ENCODE peak calls at places on chromosomes 2 and 18, in four cellular contexts. M is SK-N-SH, S is K562, L is H1. W is an unnamed sample.

GRCh38 chr2:73927344-73927743 is 664 bp downstream of the DGUOK start:
- DNase-seq in M (no peak), S (no peak), L (no peak), W (no peak)

GRCh38 chr2:239276813-239277193 is 124.0 kb downstream of the HDAC4 start:
- DNase-seq in L (no peak), M (no peak), S (no peak), W (no peak)

GRCh38 chr2:127906206-127906926 is 20.6 kb upstream of the AMMECR1L start:
- DNase-seq in L (no peak), S (peak), M (no peak), W (peak)

GRCh38 chr18:79394438-79395307 is 1.1 kb upstream of the NFATC1 start:
- DNase-seq in S (no peak), M (no peak), L (no peak), W (peak)

GRCh38 chr18:36688020-36688965 is 140.5 kb downstream of the TPGS2 start:
- DNase-seq in S (peak), L (no peak), M (peak), W (peak)

GRCh38 chr2:136582631-136583205 is 182.6 kb upstream of the THSD7B start:
- DNase-seq in M (no peak), S (peak), L (no peak), W (peak)

GRCh38 chr2:4914551-4914950 is 777.6 kb upstream of the SOX11 start:
- DNase-seq in S (no peak), L (no peak), M (no peak), W (no peak)

GRCh38 chr18:35117951-35118411 is 76.8 kb downstream of the MAPRE2 start:
- DNase-seq in S (no peak), M (no peak), L (no peak), W (no peak)

GRCh38 chr2:173077506-173078177 is 2.0 kb downstream of the MAP3K20 start:
- DNase-seq in L (no peak), S (peak), M (no peak), W (no peak)

GRCh38 chr2:74317696-74318095 is 25.5 kb downstream of the SLC4A5 start:
- DNase-seq in M (no peak), S (no peak), L (no peak), W (no peak)

GRCh38 chr2:9002637-9003365 is 683 bp downstream of the MBOAT2 start:
- DNase-seq in S (no peak), M (peak), L (no peak), W (peak)

GRCh38 chr2:241011296-241011600 is 12.8 kb downstream of the SNED1 start:
- DNase-seq in M (no peak), S (no peak), L (no peak), W (no peak)

GRCh38 chr2:101998556-101999121 is 6.9 kb downstream of the IL1R2 start:
- DNase-seq in L (no peak), S (no peak), M (no peak), W (no peak)

GRCh38 chr2:45856391-45857055 is 205.0 kb downstream of the PRKCE start:
- DNase-seq in M (no peak), L (no peak), S (no peak), W (no peak)

GRCh38 chr2:27638023-27638637 is 9.3 kb downstream of the GPN1 start:
- DNase-seq in S (no peak), L (no peak), M (no peak), W (no peak)

GRCh38 chr2:230162981-230163380 is 56.8 kb downstream of the SP110 start:
- DNase-seq in M (no peak), S (no peak), L (no peak), W (no peak)

GRCh38 chr2:209772316-209772715 is 684 bp downstream of the UNC80 start:
- DNase-seq in M (peak), S (no peak), L (no peak), W (no peak)

GRCh38 chr2:68453761-68454360 is 13.2 kb downstream of the FBXO48 start:
- DNase-seq in M (no peak), S (no peak), L (no peak), W (no peak)

GRCh38 chr2:126568734-126569133 is 87.2 kb upstream of the GYPC start:
- DNase-seq in M (no peak), S (no peak), L (no peak), W (no peak)

GRCh38 chr2:128754246-128754724 is 435.6 kb upstream of the HS6ST1 start:
- DNase-seq in S (no peak), L (no peak), M (peak), W (no peak)

GRCh38 chr2:58569460-58570185 is 328.5 kb upstream of the FANCL start:
- DNase-seq in L (no peak), S (no peak), M (no peak), W (no peak)

GRCh38 chr18:2971741-2972552 is 41.0 kb downstream of the LPIN2 start:
- DNase-seq in M (no peak), L (no peak), S (no peak), W (no peak)

GRCh38 chr2:179692610-179693009 is 168.8 kb downstream of the ZNF385B start:
- DNase-seq in S (no peak), L (no peak), M (no peak), W (no peak)

GRCh38 chr2:9844036-9844483 is 786 bp downstream of the TAF1B start:
- DNase-seq in M (no peak), S (no peak), L (no peak), W (no peak)

GRCh38 chr18:25289040-25289631 is 62.8 kb downstream of the ZNF521 start:
- DNase-seq in S (no peak), L (no peak), M (no peak), W (no peak)

GRCh38 chr2:54206596-54206995 is 49.4 kb downstream of the TSPYL6 start:
- DNase-seq in S (peak), L (no peak), M (peak), W (no peak)

GRCh38 chr18:26768388-26768787 is 97.1 kb downstream of the AQP4 start:
- DNase-seq in M (no peak), S (no peak), L (no peak), W (no peak)

GRCh38 chr18:54060343-54061005 is 164.0 kb downstream of the MBD2 start:
- DNase-seq in S (no peak), M (no peak), L (no peak), W (no peak)

GRCh38 chr2:101677657-101678056 is 19.9 kb upstream of the MAP4K4 start:
- DNase-seq in S (no peak), M (no peak), L (no peak), W (no peak)

GRCh38 chr18:49061239-49061905 is 110.6 kb upstream of the SMAD7 start:
- DNase-seq in S (no peak), M (peak), L (no peak), W (no peak)

GRCh38 chr2:27509326-27509725 is 12.7 kb downstream of the GCKR start:
- DNase-seq in M (no peak), L (no peak), S (no peak), W (no peak)

GRCh38 chr2:213247566-213247965 is 36.7 kb upstream of the SPAG16 start:
- DNase-seq in L (no peak), S (no peak), M (no peak), W (no peak)

GRCh38 chr2:127107622-127107999 is 657 bp upstream of the BIN1 start:
- DNase-seq in M (no peak), L (no peak), S (no peak), W (no peak)

GRCh38 chr2:165627463-165627862 is 158.0 kb downstream of the CSRNP3 start:
- DNase-seq in L (no peak), S (no peak), M (no peak), W (no peak)

GRCh38 chr18:5895300-5895885 is at the start of gene TMEM200C:
- DNase-seq in M (peak), L (no peak), S (no peak), W (peak)

GRCh38 chr2:43839776-43840564 is 1.2 kb downstream of the ABCG8 start:
- DNase-seq in S (peak), M (no peak), L (no peak), W (no peak)

GRCh38 chr2:43838560-43839267 is at the start of the genes ABCG5 and ABCG8:
- DNase-seq in S (no peak), M (no peak), L (no peak), W (no peak)

GRCh38 chr2:43842866-43843226 is 4.1 kb downstream of the ABCG8 start:
- DNase-seq in L (no peak), M (no peak), S (no peak), W (no peak)

GRCh38 chr2:43841949-43842865 is 3.4 kb downstream of the ABCG8 start:
- DNase-seq in M (no peak), L (no peak), S (peak), W (no peak)

DNA sequence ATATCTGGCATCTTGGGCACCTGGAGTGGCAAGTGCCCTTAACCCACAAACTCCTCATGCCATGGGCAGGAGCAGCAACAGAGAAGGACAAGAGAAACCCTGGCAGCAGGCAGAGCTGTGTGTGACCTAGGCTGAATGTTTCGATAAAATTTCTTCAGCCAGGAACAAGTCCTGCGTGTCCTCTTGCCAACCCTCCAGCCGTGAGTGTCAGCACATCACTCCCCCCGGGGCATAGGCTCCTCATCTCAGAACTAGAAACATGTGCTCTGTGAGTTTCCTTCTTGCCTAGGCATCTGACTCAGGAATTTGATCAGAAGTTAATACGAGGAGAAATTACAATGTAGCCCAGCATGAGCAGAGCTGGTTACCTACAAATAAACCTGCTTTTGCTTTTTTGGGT is 2.2 kb downstream of the ABCG8 start:
- DNase-seq in S (peak), L (no peak), M (no peak), W (no peak)
- TF ChIP-seq TEAD4 in S (no peak), L (no peak), M (no peak), W (no peak)

GRCh38 chr2:1856481-1856880 is 112.2 kb upstream of the PXDN start:
- DNase-seq in M (no peak), S (no peak), L (no peak), W (no peak)

GRCh38 chr2:1856922-1857321 is 112.6 kb upstream of the PXDN start:
- DNase-seq in M (no peak), S (peak), L (no peak), W (no peak)

GRCh38 chr2:1855150-1855549 is 110.8 kb upstream of the PXDN start:
- DNase-seq in L (no peak), S (no peak), M (peak), W (peak)

GRCh38 chr2:1858733-1859132 is 114.4 kb upstream of the PXDN start:
- DNase-seq in M (no peak), L (no peak), S (no peak), W (no peak)

DNA sequence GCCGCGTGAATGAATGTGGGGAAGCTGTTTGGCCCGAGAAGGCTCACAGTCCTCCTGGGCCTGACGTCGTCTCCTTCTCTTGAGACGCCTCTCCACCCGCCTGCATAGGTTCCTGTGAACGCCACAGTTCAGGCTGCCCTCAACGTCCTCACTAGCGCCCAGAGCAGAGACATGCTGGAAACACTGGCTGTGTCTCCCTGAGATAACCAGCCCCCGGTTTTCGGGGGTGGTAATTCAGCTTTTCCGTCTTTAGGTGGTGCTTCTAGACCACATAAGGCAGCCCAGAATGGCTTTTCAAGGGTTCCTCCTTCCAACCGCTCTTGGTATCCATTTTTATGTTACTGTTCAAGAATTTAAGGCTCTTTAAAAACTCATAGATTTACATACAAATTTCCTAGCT is 110.4 kb upstream of the PXDN start:
- DNase-seq in M (peak), L (peak), S (peak), W (peak)
- TF ChIP-seq TEAD4 in M (no peak), L (no peak), S (no peak), W (no peak)

DNA sequence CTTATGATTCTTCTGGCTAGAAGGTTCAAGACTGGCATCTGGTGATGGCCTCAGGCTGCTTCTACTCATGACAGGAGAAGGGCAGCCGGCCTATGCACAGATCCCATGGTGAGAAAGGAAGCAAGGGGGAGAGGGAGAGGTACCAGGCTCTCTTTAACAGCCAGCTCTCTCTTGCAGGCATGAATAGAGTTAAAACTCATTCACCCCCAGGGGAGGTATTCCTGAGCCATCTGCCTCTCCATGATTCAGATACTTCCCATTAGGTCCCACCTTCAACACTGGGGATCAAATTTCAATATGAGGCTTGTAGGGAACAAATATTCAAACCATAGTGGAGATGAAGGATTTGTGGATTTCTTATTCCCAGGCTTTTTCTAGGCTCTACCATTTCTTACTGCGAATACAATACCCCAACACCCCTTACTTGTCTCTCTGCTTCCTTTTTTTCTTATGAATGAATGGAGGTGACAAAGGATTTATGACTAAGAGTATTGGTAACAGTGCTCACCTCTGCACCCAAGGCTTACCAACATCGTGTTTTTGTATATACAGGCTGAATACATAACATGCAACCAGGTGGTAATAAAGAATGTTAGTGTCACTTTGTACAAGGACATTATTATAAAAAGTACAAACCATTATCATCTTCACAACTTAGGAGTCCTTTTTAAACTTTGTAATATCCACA is 454.6 kb upstream of the TRIB2 start:
- DNase-seq in M (no peak), S (no peak), L (peak), W (no peak)
- TF ChIP-seq TEAD4 in M (no peak), S (no peak), L (no peak), W (no peak)

GRCh38 chr2:12685956-12686355 is 30.8 kb upstream of the TRIB2 start:
- DNase-seq in L (no peak), S (no peak), M (no peak), W (no peak)

GRCh38 chr2:12688156-12688555 is 28.6 kb upstream of the TRIB2 start:
- DNase-seq in S (no peak), L (no peak), M (no peak), W (no peak)

GRCh38 chr2:12685145-12685544 is 31.6 kb upstream of the TRIB2 start:
- DNase-seq in M (no peak), S (no peak), L (no peak), W (no peak)

GRCh38 chr2:12686708-12687107 is 30.0 kb upstream of the TRIB2 start:
- DNase-seq in M (no peak), L (no peak), S (no peak), W (no peak)

GRCh38 chr2:12688898-12689297 is 27.8 kb upstream of the TRIB2 start:
- DNase-seq in L (no peak), M (no peak), S (no peak), W (no peak)
- TF ChIP-seq TEAD4 in L (no peak), M (no peak), S (no peak), W (no peak)

GRCh38 chr2:40240067-40240466 is 211.8 kb downstream of the SLC8A1 start:
- DNase-seq in L (no peak), M (no peak), S (no peak), W (no peak)

GRCh38 chr2:40242315-40242714 is 209.6 kb downstream of the SLC8A1 start:
- DNase-seq in S (no peak), M (no peak), L (no peak), W (no peak)

GRCh38 chr2:40248294-40248693 is 203.6 kb downstream of the SLC8A1 start:
- DNase-seq in L (no peak), M (no peak), S (no peak), W (no peak)

GRCh38 chr2:40243581-40243980 is 208.3 kb downstream of the SLC8A1 start:
- DNase-seq in S (no peak), M (no peak), L (no peak), W (no peak)

GRCh38 chr2:40244251-40245010 is 207.5 kb downstream of the SLC8A1 start:
- DNase-seq in M (peak), L (peak), S (no peak), W (peak)
- TF ChIP-seq TEAD4 in M (no peak), L (peak), S (no peak), W (no peak)

GRCh38 chr2:235523486-235524150 is 29.8 kb downstream of the AGAP1 start:
- DNase-seq in S (no peak), M (no peak), L (no peak), W (no peak)
- TF ChIP-seq TEAD4 in S (no peak), M (no peak), L (no peak), W (no peak)

GRCh38 chr2:217162533-217162932 is 302.7 kb upstream of the TNP1 start:
- DNase-seq in M (no peak), L (no peak), S (peak), W (no peak)
- TF ChIP-seq TEAD4 in M (no peak), L (no peak), S (peak), W (no peak)

DNA sequence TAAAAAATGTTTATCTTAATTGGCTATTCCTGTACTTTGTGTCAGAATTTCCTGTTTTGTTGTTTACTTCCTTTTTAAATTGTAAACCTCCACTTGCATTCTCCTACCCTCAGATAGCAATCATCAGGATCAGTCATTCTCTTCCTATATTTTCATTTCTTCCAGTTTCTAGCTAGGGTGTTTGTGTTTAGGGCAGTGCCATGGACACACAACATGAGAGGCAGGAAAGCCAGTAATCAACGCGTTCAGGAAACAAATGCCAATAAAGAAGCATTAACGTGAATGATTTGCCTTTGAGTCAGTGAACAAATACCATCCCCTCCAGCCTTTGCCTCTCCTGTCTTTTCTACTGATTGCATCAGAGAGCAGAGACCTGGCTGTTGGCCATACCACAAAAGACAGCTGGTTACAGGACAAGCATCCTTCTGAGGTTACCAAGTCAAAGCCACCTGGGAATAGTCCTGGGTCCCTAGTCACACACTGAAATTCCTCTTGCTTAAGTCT is 56.7 kb upstream of the FHL2 start:
- DNase-seq in S (no peak), M (peak), L (no peak), W (no peak)
- TF ChIP-seq TEAD4 in S (no peak), M (no peak), L (no peak), W (no peak)

GRCh38 chr2:160220001-160220400 is 19.9 kb upstream of the ITGB6 start:
- DNase-seq in L (no peak), M (no peak), S (no peak), W (no peak)
- TF ChIP-seq TEAD4 in L (no peak), M (no peak), S (no peak), W (no peak)